ENCODE peak calls at places on chromosomes 6 and 20, in seven cellular contexts. I, B, Z, J, C, M and N are unnamed samples.

GRCh38 chr6:169395080-169395805 is 141.6 kb upstream of the THBS2 start:
- DNase-seq in C (no peak), B (no peak), Z (no peak), M (no peak), J (no peak), I (no peak), N (no peak)

GRCh38 chr6:31874084-31874670 is 4.6 kb downstream of the SLC44A4 start:
- DNase-seq in M (no peak), C (no peak), I (no peak), B (no peak), Z (no peak), J (no peak), N (no peak)

GRCh38 chr6:131009790-131010189 is 53.3 kb downstream of the EPB41L2 start:
- DNase-seq in I (no peak), C (no peak), M (no peak), Z (no peak), J (no peak), B (no peak), N (no peak)

GRCh38 chr6:89311853-89312531 is 3.1 kb downstream of the GABRR2 start:
- DNase-seq in J (no peak), C (no peak), I (peak; percentile 51), B (peak; percentile 55), Z (peak; percentile 54), M (no peak), N (no peak)

GRCh38 chr20:20521736-20522135 is 153.8 kb downstream of the INSM1 start:
- DNase-seq in M (no peak), J (no peak), Z (no peak), B (no peak), C (no peak), I (no peak), N (no peak)

GRCh38 chr6:90846824-90847223 is 260.0 kb upstream of the MAP3K7 start:
- DNase-seq in M (no peak), C (no peak), B (no peak), Z (no peak), J (no peak), I (no peak), N (no peak)

GRCh38 chr6:147177286-147177685 is 26.9 kb upstream of the STXBP5 start:
- DNase-seq in B (no peak), C (no peak), M (no peak), Z (no peak), I (no peak), J (no peak), N (no peak)

GRCh38 chr20:57671662-57672061 is 38.2 kb downstream of the PMEPA1 start:
- DNase-seq in J (no peak), Z (no peak), C (no peak), M (no peak), B (no peak), I (no peak), N (no peak)

GRCh38 chr6:10510592-10511367 is 10.4 kb upstream of the GCNT2 start:
- DNase-seq in I (peak; percentile 39), Z (peak; percentile 57), B (peak; percentile 38), M (peak; percentile 80), J (peak; percentile 82), C (peak; percentile 76), N (no peak)

GRCh38 chr6:157274471-157275226 is 48.7 kb downstream of the TMEM242 start:
- DNase-seq in C (peak; percentile 79), J (peak; percentile 94), I (peak; percentile 87), M (peak; percentile 49), B (peak; percentile 77), Z (peak; percentile 74), N (peak; percentile 86)

GRCh38 chr20:55881204-55881603 is 124.1 kb downstream of the CBLN4 start:
- DNase-seq in Z (no peak), J (no peak), M (no peak), C (no peak), I (no peak), B (no peak), N (no peak)

GRCh38 chr6:166025149-166025898 is 142.3 kb downstream of the TBXT start:
- DNase-seq in M (no peak), I (peak; percentile 62), B (no peak), Z (peak; percentile 36), C (no peak), J (no peak), N (no peak)

GRCh38 chr6:139386404-139386803 is 12.0 kb upstream of the CITED2 start:
- DNase-seq in Z (no peak), B (no peak), C (no peak), J (no peak), I (no peak), M (peak; percentile 42), N (no peak)

DNA sequence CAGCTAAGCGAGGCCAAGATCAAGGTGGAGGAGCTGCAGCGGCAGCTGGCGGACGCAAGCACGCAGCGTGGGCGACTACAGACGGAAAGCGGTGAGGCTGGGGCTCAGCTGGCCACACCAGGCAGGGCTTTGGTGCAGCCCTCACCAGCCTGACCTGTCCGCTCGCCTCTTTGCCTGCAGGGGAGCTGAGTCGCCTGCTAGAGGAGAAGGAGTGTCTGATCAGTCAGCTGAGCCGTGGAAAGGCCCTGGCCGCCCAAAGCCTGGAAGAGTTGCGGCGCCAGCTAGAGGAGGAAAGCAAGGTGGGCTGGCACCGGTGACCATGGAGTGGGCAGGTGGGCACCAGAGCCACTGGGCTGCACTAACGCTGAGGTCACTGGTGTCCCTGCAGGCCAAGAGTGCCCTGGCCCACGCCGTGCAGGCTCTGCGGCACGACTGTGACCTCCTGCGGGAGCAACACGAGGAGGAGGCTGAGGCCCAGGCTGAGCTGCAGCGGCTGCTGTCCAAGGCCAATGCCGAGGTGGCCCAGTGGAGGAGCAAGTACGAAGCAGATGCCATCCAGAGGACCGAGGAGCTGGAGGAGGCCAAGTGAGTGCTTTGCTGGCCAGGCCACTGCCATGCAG is 42.8 kb downstream of the MYH7B start:
- DNase-seq in J (no peak), I (no peak), C (no peak), B (no peak), Z (no peak), M (peak; percentile 65), N (no peak)
- H3K36me3 ChIP-seq in J (no peaks in the 10 kb centered on the region), I (peaks cover 34% of the 10 kb centered on the region), C (peaks cover 54% of the 10 kb centered on the region), B (peaks cover 2% of the 10 kb centered on the region), Z (peaks cover 100% of the 10 kb centered on the region), M (peaks cover 13% of the 10 kb centered on the region), N (peaks cover 53% of the 10 kb centered on the region)

DNA sequence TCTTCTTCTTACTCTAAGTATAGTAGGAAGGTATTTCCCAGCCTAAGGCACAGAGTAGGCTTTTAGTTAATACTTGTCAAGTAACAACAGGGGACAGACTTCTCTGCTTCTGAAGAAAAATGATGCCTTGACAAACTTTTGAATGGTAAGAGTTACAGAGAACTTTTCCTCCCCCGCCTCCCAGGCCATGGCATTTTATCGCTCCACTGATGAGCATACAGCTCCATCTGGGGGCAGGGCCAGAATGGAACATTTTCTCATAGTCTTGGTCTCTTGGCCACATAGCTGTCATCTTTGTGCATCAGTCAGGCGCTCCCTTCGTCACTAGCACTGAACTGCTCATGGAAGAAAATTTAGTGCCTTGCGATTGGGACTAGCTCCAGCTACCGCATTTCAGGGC is 1066.8 kb upstream of the CITED2 start:
- DNase-seq in Z (peak; percentile 46), B (peak; percentile 25), C (peak; percentile 64), I (peak; percentile 50), M (peak; percentile 50), J (peak; percentile 68), N (no peak)
- TF ChIP-seq CTCF in Z (peak; percentile 72), B (peak; percentile 59), C (peak; percentile 62), I (peak; percentile 53), M (peak; percentile 42), J (peak; percentile 55), N (no peak)

DNA sequence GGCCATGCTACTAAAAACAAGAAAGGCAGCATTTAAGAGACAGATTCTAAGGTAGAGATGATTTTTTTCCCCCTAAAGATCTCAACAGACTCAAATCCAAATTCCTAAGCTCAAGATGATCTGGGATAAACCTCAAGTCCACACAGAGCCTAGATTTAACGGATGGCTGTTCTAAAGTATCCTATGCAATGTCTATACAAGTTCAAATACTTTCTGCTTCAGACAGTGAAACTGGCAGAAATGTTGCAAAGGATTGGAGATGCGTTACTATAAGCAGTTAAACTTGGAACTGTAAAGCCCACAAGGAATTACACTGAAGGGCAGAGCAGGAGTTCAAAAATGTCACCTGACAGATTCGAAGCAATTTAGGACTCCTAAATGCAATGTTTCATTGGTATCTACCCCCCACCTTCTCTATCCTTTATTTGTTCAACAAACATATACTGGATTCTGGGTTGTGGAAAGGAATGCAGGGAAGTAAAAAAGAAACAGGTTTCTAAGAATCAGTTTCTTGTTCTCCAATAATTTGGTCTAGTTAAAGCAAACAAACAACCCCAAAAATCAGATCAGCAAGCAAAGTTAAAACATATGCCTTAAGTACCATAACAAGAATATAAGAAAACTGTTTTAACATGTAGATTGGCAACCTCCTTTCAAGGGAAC is 1.6 kb downstream of the DNAAF9 start:
- DNase-seq in C (no peak), J (no peak), B (no peak), I (no peak), Z (no peak), M (no peak), N (no peak)
- H3K4me3 ChIP-seq in C (no peak overlapping the region), J (no peak overlapping the region), B (peak overlapping the region; percentile 75), I (peak overlapping the region; percentile 88), Z (peak overlapping the region; percentile 78), M (no peak overlapping the region), N (no peak overlapping the region)

GRCh38 chr6:37139223-37139962 is 30.6 kb upstream of the PIM1 start:
- DNase-seq in C (no peak), Z (no peak), M (no peak), B (no peak), I (no peak), J (no peak), N (no peak)
- H3K36me3 ChIP-seq in C (no peaks in the 10 kb centered on the region), Z (no peaks in the 10 kb centered on the region), M (no peaks in the 10 kb centered on the region), B (no peaks in the 10 kb centered on the region), I (no peaks in the 10 kb centered on the region), J (no peaks in the 10 kb centered on the region), N (no peaks in the 10 kb centered on the region)

GRCh38 chr6:44220913-44221290 is 2.5 kb upstream of the SLC29A1 start:
- DNase-seq in J (no peak), M (no peak), I (no peak), B (no peak), Z (no peak), C (no peak), N (no peak)

GRCh38 chr6:44221291-44221960 is 2.0 kb upstream of the SLC29A1 start:
- DNase-seq in M (peak; percentile 74), C (peak; percentile 97), I (peak; percentile 96), J (peak; percentile 94), B (peak; percentile 90), Z (peak; percentile 94), N (peak; percentile 76)

GRCh38 chr6:44219053-44219814 is 2.5 kb downstream of the MYMX start:
- DNase-seq in M (peak; percentile 89), B (peak; percentile 87), Z (peak; percentile 89), I (peak; percentile 91), J (peak; percentile 87), C (peak; percentile 89), N (peak; percentile 86)

GRCh38 chr6:44221961-44222335 is 1.4 kb upstream of the SLC29A1 start:
- DNase-seq in J (no peak), B (no peak), M (no peak), C (no peak), I (no peak), Z (no peak), N (no peak)

GRCh38 chr6:44219815-44220784 is 3.3 kb upstream of the SLC29A1 start:
- DNase-seq in M (no peak), J (no peak), Z (no peak), C (no peak), B (no peak), I (no peak), N (no peak)
- TF ChIP-seq CTCF in M (peak; percentile 44), J (no peak), Z (no peak), C (no peak), B (no peak), I (no peak), N (no peak)

GRCh38 chr6:5866547-5867051 is 140.1 kb downstream of the NRN1 start:
- DNase-seq in C (no peak), I (no peak), J (no peak), Z (no peak), B (no peak), M (no peak), N (no peak)
- H3K4me3 ChIP-seq in C (peak overlapping the region; percentile 1), I (no peak overlapping the region), J (no peak overlapping the region), Z (peak overlapping the region; percentile 24), B (peak overlapping the region; percentile 46), M (no peak overlapping the region), N (no peak overlapping the region)